ENCODE peak calls at places on chromosomes 11 and 22, in nine cellular contexts. T is NCI-H460; P is astrocyte; H is NCI-H187; L is anterior cingulate cortex; W is amniotic epithelial cell; X is tibial nerve; C is effector CD8-positive, alpha-beta T cell; Z is cardiac septum. Y is an unnamed sample.

GRCh38 chr22:42294034-42294985 is 23.9 kb upstream of the TCF20 start:
- DNase-seq in T (no peak), C (no peak), L (no peak), Z (no peak), P (peak), H (no peak), X (no peak), W (peak), Y (peak)

GRCh38 chr11:113689711-113690618 is 16.1 kb downstream of the TMPRSS5 start:
- DNase-seq in Z (no peak), W (no peak), X (no peak), L (no peak), T (no peak), H (no peak), P (no peak), C (no peak), Y (no peak)

GRCh38 chr22:44439356-44440223 is 58.4 kb downstream of the RTL6 start:
- DNase-seq in T (no peak), H (no peak), P (no peak), L (no peak), Z (peak), X (no peak), W (no peak), C (no peak), Y (no peak)

GRCh38 chr22:25162561-25162960 is 37.1 kb upstream of the CRYBB3 start:
- DNase-seq in L (no peak), W (no peak), P (no peak), T (no peak), Z (no peak), H (no peak), X (no peak), C (no peak), Y (no peak)

GRCh38 chr11:17839973-17840611 is 105.5 kb downstream of the KCNC1 start:
- DNase-seq in C (no peak), H (no peak), L (no peak), T (no peak), Z (no peak), W (no peak), P (no peak), X (no peak), Y (no peak)

GRCh38 chr11:130849215-130849568 is 67.1 kb downstream of the SNX19 start:
- DNase-seq in Z (no peak), H (no peak), W (peak), L (no peak), T (no peak), C (no peak), X (no peak), P (peak), Y (no peak)

GRCh38 chr11:19460718-19461405 is 220.1 kb upstream of the E2F8 start:
- DNase-seq in Z (no peak), X (no peak), C (no peak), T (no peak), H (no peak), W (no peak), P (no peak), L (no peak), Y (no peak)

GRCh38 chr11:114068327-114068726 is 8.8 kb downstream of the ZBTB16 start:
- DNase-seq in C (no peak), P (no peak), X (no peak), L (no peak), T (no peak), W (no peak), H (no peak), Z (no peak), Y (no peak)

GRCh38 chr11:46277623-46278386 is at the start of gene CREB3L1:
- DNase-seq in H (no peak), L (no peak), T (no peak), W (no peak), P (no peak), C (no peak), X (no peak), Z (no peak), Y (no peak)

GRCh38 chr22:36560001-36560400 is 31.0 kb upstream of the EIF3D start:
- DNase-seq in L (no peak), P (no peak), T (no peak), Z (no peak), X (no peak), W (no peak), C (no peak), H (no peak), Y (no peak)

GRCh38 chr22:35149149-35149548 is 83.2 kb downstream of the ISX start:
- DNase-seq in P (no peak), W (no peak), Z (no peak), H (no peak), T (no peak), C (no peak), X (no peak), L (no peak), Y (no peak)

GRCh38 chr11:36818410-36818809 is 220.4 kb upstream of the RAG2 start:
- DNase-seq in T (no peak), Z (no peak), H (no peak), W (no peak), C (no peak), P (no peak), L (no peak), X (no peak), Y (no peak)

GRCh38 chr11:8735094-8735493 is 52.5 kb downstream of the RPL27A start:
- DNase-seq in T (no peak), L (no peak), C (no peak), H (no peak), Z (no peak), W (no peak), X (no peak), P (no peak), Y (no peak)

GRCh38 chr22:39290724-39291161 is 28.7 kb downstream of the RPL3 start:
- DNase-seq in X (peak), Z (no peak), C (no peak), T (no peak), H (no peak), P (peak), W (peak), L (no peak), Y (no peak)

GRCh38 chr22:36355362-36355761 is 32.4 kb downstream of the MYH9 start:
- DNase-seq in W (peak), L (no peak), Z (no peak), X (no peak), C (no peak), H (no peak), T (no peak), P (no peak), Y (no peak)

GRCh38 chr11:17668166-17668565 is 51.2 kb upstream of the MYOD1 start:
- DNase-seq in Z (no peak), L (no peak), X (no peak), P (no peak), H (no peak), T (no peak), W (no peak), C (no peak), Y (no peak)

GRCh38 chr11:72354356-72355115 is 79.8 kb downstream of the CLPB start:
- DNase-seq in P (peak), T (no peak), C (no peak), W (peak), H (no peak), L (no peak), Z (no peak), X (no peak), Y (no peak)

GRCh38 chr11:77042111-77042726 is 8.0 kb downstream of the B3GNT6 start:
- DNase-seq in X (no peak), C (no peak), L (no peak), P (no peak), Z (no peak), W (no peak), H (no peak), T (no peak), Y (no peak)

GRCh38 chr11:115042002-115042401 is 363.7 kb downstream of the NXPE2 start:
- DNase-seq in H (no peak), C (no peak), L (no peak), W (no peak), P (no peak), X (no peak), T (no peak), Z (no peak), Y (no peak)

GRCh38 chr22:29105468-29105867 is 32.6 kb downstream of the KREMEN1 start:
- DNase-seq in C (no peak), X (no peak), H (no peak), W (peak), Z (no peak), L (no peak), P (no peak), T (no peak), Y (no peak)

GRCh38 chr11:69912911-69913451 is 93.8 kb upstream of the FGF3 start:
- DNase-seq in P (no peak), H (no peak), X (no peak), L (no peak), W (no peak), C (no peak), T (peak), Z (peak), Y (no peak)